ENCODE peak calls at places on chromosomes 11 and 22, in five cellular contexts. B is fibroblast of the aortic adventitia, X is K562, L is spleen, N is OCI-LY7. D is an unnamed sample.

GRCh38 chr11:102184269-102184987 is 74.2 kb downstream of the YAP1 start:
- DNase-seq in N (no peak), X (no peak), L (no peak), B (peak), D (peak)

GRCh38 chr22:32636884-32637283 is 162.3 kb downstream of the FBXO7 start:
- DNase-seq in B (no peak), X (no peak), N (no peak), L (no peak), D (no peak)

GRCh38 chr11:9385288-9385902 is 943 bp downstream of the IPO7 start:
- DNase-seq in L (no peak), B (peak), N (peak), X (no peak), D (no peak)

GRCh38 chr11:12088047-12088481 is 22.3 kb upstream of the MICAL2 start:
- DNase-seq in B (peak), X (peak), N (no peak), L (no peak), D (peak)

GRCh38 chr11:1548221-1549070 is 23.6 kb downstream of the DUSP8 start:
- DNase-seq in L (no peak), N (no peak), X (no peak), B (peak), D (peak)

GRCh38 chr11:30392221-30392784 is 69.4 kb downstream of the ARL14EP start:
- DNase-seq in X (no peak), N (no peak), B (no peak), L (no peak), D (no peak)

GRCh38 chr22:46803031-46803880 is 40.8 kb downstream of the TBC1D22A start:
- DNase-seq in L (peak), N (peak), X (peak), B (peak), D (peak)

GRCh38 chr22:23714596-23715588 is 24.1 kb downstream of the RGL4 start:
- DNase-seq in B (no peak), N (no peak), X (peak), L (no peak), D (no peak)

GRCh38 chr11:134356656-134357544 is 25.1 kb downstream of the GLB1L2 start:
- DNase-seq in N (no peak), X (no peak), L (no peak), B (no peak), D (no peak)

GRCh38 chr11:35629914-35630313 is 11.7 kb downstream of the FJX1 start:
- DNase-seq in B (peak), L (no peak), X (no peak), N (no peak), D (peak)

GRCh38 chr22:27801616-27802388 is at the start of gene MN1:
- DNase-seq in X (no peak), N (no peak), B (peak), L (no peak), D (peak)

GRCh38 chr11:9132203-9132878 is 40.9 kb upstream of the SCUBE2 start:
- DNase-seq in N (no peak), X (no peak), L (no peak), B (no peak), D (peak)

GRCh38 chr11:73185680-73186293 is 32.3 kb upstream of the P2RY2 start:
- DNase-seq in L (no peak), X (no peak), N (no peak), B (peak), D (peak)

GRCh38 chr11:464316-464715 is 14.2 kb downstream of the PTDSS2 start:
- DNase-seq in B (no peak), L (peak), N (no peak), X (no peak), D (no peak)

GRCh38 chr11:73012121-73012863 is 129.8 kb downstream of the FCHSD2 start:
- DNase-seq in N (no peak), B (no peak), X (no peak), L (no peak), D (peak)

GRCh38 chr11:23278121-23278520 is 417.8 kb upstream of the CCDC179 start:
- DNase-seq in B (peak), N (no peak), X (no peak), L (no peak), D (peak)

GRCh38 chr22:47056361-47056760 is 293.9 kb downstream of the TBC1D22A start:
- DNase-seq in X (no peak), B (no peak), N (no peak), L (peak), D (no peak)

GRCh38 chr11:78657968-78658839 is 83.5 kb upstream of the NARS2 start:
- DNase-seq in N (no peak), X (no peak), L (no peak), B (no peak), D (no peak)

GRCh38 chr11:16469968-16470367 is 113.6 kb upstream of the SOX6 start:
- DNase-seq in L (no peak), X (no peak), B (no peak), N (no peak), D (no peak)

GRCh38 chr11:124923296-124923695 is 4.2 kb downstream of the HEPN1 start:
- DNase-seq in X (no peak), B (no peak), N (no peak), L (no peak), D (no peak)

GRCh38 chr11:110856993-110857812 is 145.0 kb upstream of the ARHGAP20 start:
- DNase-seq in L (no peak), N (no peak), X (no peak), B (peak), D (peak)

GRCh38 chr11:126716456-126717083 is 284.0 kb downstream of the KIRREL3 start:
- DNase-seq in X (peak), N (peak), L (no peak), B (peak), D (peak)

GRCh38 chr22:19055801-19056200 is 66.4 kb downstream of the DGCR2 start:
- DNase-seq in X (no peak), N (no peak), L (peak), B (no peak), D (no peak)

GRCh38 chr22:44615602-44616180 is 86.3 kb upstream of the PRR5 start:
- DNase-seq in L (no peak), X (no peak), N (no peak), B (no peak), D (no peak)

GRCh38 chr11:71120346-71120963 is 131.9 kb downstream of the SHANK2 start:
- DNase-seq in B (peak), X (no peak), L (peak), N (peak), D (peak)

GRCh38 chr22:28112548-28113043 is 193.5 kb upstream of the PITPNB start:
- DNase-seq in X (peak), L (no peak), B (peak), N (peak), D (peak)

GRCh38 chr22:46584081-46584903 is 35.9 kb upstream of the GRAMD4 start:
- DNase-seq in N (no peak), L (peak), X (no peak), B (no peak), D (peak)

GRCh38 chr11:102780491-102780918 is at the start of gene MMP10:
- DNase-seq in B (peak), X (no peak), N (no peak), L (no peak), D (peak)

GRCh38 chr11:70580036-70580805 is 181.9 kb downstream of the CTTN start:
- DNase-seq in X (no peak), L (peak), N (no peak), B (no peak), D (no peak)

GRCh38 chr11:95363710-95364109 is 132.7 kb upstream of the SESN3 start:
- DNase-seq in L (no peak), X (no peak), N (no peak), B (no peak), D (no peak)

GRCh38 chr22:44289429-44290171 is 23.2 kb downstream of the SHISAL1 start:
- DNase-seq in X (no peak), L (no peak), B (no peak), N (no peak), D (peak)

GRCh38 chr22:36673821-36674220 is 29.7 kb downstream of the CACNG2 start:
- DNase-seq in B (no peak), N (no peak), X (no peak), L (no peak), D (no peak)

GRCh38 chr11:37942081-37942480 is 1344.0 kb upstream of the RAG2 start:
- DNase-seq in B (no peak), L (no peak), X (no peak), N (no peak), D (no peak)

DNA sequence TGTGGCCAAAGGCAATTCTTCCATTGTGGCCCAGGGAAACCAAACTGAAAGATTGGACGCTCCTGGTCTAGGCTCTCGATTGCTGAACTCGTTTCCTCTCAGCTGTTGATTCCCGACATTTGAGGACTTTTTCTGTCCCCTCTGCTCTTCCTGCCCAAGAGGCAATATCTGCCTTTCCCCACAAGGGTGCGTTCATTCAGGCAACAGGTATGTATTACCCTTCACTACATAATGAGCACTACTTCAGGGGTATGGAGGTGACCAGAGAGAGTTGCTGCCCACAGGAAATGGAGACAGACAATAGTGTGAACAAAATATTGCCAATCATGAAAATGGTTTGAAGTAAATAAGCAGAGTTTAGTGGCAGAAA is 8.2 kb downstream of the PTH start:
- DNase-seq in B (peak), X (peak), L (no peak), N (peak), D (peak)
- TF ChIP-seq CTCF in B (peak), X (peak), L (no peak), N (no peak), D (peak)

GRCh38 chr11:18761144-18761543 is 30.5 kb downstream of the PTPN5 start:
- DNase-seq in B (no peak), X (no peak), L (no peak), N (no peak), D (no peak)

GRCh38 chr11:18765554-18765953 is 26.0 kb downstream of the PTPN5 start:
- DNase-seq in L (peak), B (peak), X (no peak), N (no peak), D (peak)

GRCh38 chr11:18757742-18758294 is 31.8 kb upstream of the IGSF22 start:
- DNase-seq in X (no peak), L (no peak), B (peak), N (no peak), D (no peak)

GRCh38 chr11:18766015-18766414 is 25.6 kb downstream of the PTPN5 start:
- DNase-seq in B (no peak), N (no peak), L (no peak), X (no peak), D (no peak)

DNA sequence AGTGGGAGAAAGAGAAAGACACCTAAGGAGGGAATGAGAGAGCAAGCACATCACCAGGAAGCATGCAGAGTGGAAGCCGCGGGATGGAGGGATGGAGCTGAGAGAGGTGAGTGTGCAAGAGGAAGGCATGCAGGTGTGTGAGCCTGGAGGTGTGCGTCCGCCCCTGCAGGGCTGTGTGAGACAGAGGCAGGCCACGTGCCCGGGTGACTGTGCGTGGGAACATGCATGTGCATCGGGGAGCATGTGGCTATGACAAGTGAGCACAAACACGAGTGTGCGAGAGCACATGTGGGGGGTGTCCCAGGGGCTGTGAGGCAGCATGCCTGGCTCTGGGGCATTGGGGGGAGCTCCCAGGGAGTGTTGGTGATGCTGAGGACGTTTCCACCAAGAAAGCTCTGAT is 29.9 kb downstream of the PTPN5 start:
- DNase-seq in X (no peak), B (no peak), N (no peak), L (no peak), D (no peak)
- H3K4me3 ChIP-seq in X (no peak), B (no peak), N (no peak), L (no peak), D (no peak)

GRCh38 chr11:122653911-122654310 is 1.6 kb upstream of the UBASH3B start:
- DNase-seq in L (no peak), X (no peak), N (no peak), B (peak), D (peak)
- TF ChIP-seq CTCF in L (no peak), X (no peak), N (no peak), B (peak), D (peak)

GRCh38 chr22:20153945-20154344 is 3.1 kb upstream of the CCDC188 start:
- DNase-seq in N (no peak), X (no peak), B (no peak), L (no peak), D (no peak)

GRCh38 chr22:20156042-20156389 is 5.2 kb upstream of the CCDC188 start:
- DNase-seq in N (no peak), B (no peak), L (no peak), X (no peak), D (no peak)

GRCh38 chr22:20156611-20157415 is 6.0 kb upstream of the CCDC188 start:
- DNase-seq in B (peak), N (peak), X (peak), L (peak), D (peak)

GRCh38 chr22:20154602-20155183 is 3.8 kb upstream of the CCDC188 start:
- DNase-seq in B (no peak), N (no peak), L (no peak), X (peak), D (no peak)

GRCh38 chr22:20155330-20156041 is 4.6 kb upstream of the CCDC188 start:
- DNase-seq in X (peak), N (no peak), B (peak), L (peak), D (peak)
- H3K4me3 ChIP-seq in X (no peak), N (no peak), B (peak), L (no peak), D (peak)

D was measured in fibroblast of mammary gland.